ENCODE peak calls at places on chromosome 10, in four cellular contexts. One of them, this sample, is unnamed.

GRCh38 chr10:101495324-101495925 is 92.6 kb downstream of the POLL start:
- DNase-seq in Kasumi-1: peak
- DNase-seq in amygdala: no peak
- DNase-seq in HTR-8/SVneo: peak
- DNase-seq in this sample: peak

GRCh38 chr10:21092683-21093524 is 195.8 kb upstream of the NEBL start:
- DNase-seq in Kasumi-1: no peak
- DNase-seq in amygdala: no peak
- DNase-seq in HTR-8/SVneo: no peak
- DNase-seq in this sample: no peak

GRCh38 chr10:71319042-71319799 is at the start of gene SLC29A3:
- DNase-seq in Kasumi-1: peak
- DNase-seq in amygdala: peak
- DNase-seq in HTR-8/SVneo: peak
- DNase-seq in this sample: peak

GRCh38 chr10:61860964-61861758 is 40.3 kb upstream of the ARID5B start:
- DNase-seq in Kasumi-1: no peak
- DNase-seq in amygdala: no peak
- DNase-seq in HTR-8/SVneo: no peak
- DNase-seq in this sample: no peak

GRCh38 chr10:98516352-98516751 is 69.6 kb upstream of the HPS1 start:
- DNase-seq in Kasumi-1: no peak
- DNase-seq in amygdala: no peak
- DNase-seq in HTR-8/SVneo: no peak
- DNase-seq in this sample: no peak

GRCh38 chr10:82124713-82125112 is 249.7 kb downstream of the NRG3 start:
- DNase-seq in Kasumi-1: no peak
- DNase-seq in amygdala: no peak
- DNase-seq in HTR-8/SVneo: no peak
- DNase-seq in this sample: no peak

GRCh38 chr10:79074732-79075131 is 6.0 kb downstream of the ZMIZ1 start:
- DNase-seq in Kasumi-1: no peak
- DNase-seq in amygdala: no peak
- DNase-seq in HTR-8/SVneo: no peak
- DNase-seq in this sample: no peak

GRCh38 chr10:33623677-33624076 is 289.2 kb upstream of the NRP1 start:
- DNase-seq in Kasumi-1: no peak
- DNase-seq in amygdala: no peak
- DNase-seq in HTR-8/SVneo: no peak
- DNase-seq in this sample: peak

GRCh38 chr10:29239569-29240472 is 49.0 kb upstream of the LYZL1 start:
- DNase-seq in Kasumi-1: peak
- DNase-seq in amygdala: no peak
- DNase-seq in HTR-8/SVneo: peak
- DNase-seq in this sample: no peak

GRCh38 chr10:114551310-114551972 is 106.6 kb downstream of the ABLIM1 start:
- DNase-seq in Kasumi-1: no peak
- DNase-seq in amygdala: no peak
- DNase-seq in HTR-8/SVneo: no peak
- DNase-seq in this sample: peak

GRCh38 chr10:5343561-5343960 is 21.2 kb upstream of the UCN3 start:
- DNase-seq in Kasumi-1: no peak
- DNase-seq in amygdala: no peak
- DNase-seq in HTR-8/SVneo: peak
- DNase-seq in this sample: no peak

GRCh38 chr10:58590152-58590551 is 77.5 kb downstream of the BICC1 start:
- DNase-seq in Kasumi-1: peak
- DNase-seq in amygdala: no peak
- DNase-seq in HTR-8/SVneo: peak
- DNase-seq in this sample: peak

GRCh38 chr10:119776536-119776935 is 50.7 kb downstream of the INPP5F start:
- DNase-seq in Kasumi-1: no peak
- DNase-seq in amygdala: no peak
- DNase-seq in HTR-8/SVneo: no peak
- DNase-seq in this sample: no peak

GRCh38 chr10:21753497-21754270 is 219.7 kb downstream of the MLLT10 start:
- DNase-seq in Kasumi-1: no peak
- DNase-seq in amygdala: no peak
- DNase-seq in HTR-8/SVneo: no peak
- DNase-seq in this sample: no peak

GRCh38 chr10:60148266-60148840 is 241.3 kb downstream of the ANK3 start:
- DNase-seq in Kasumi-1: no peak
- DNase-seq in amygdala: no peak
- DNase-seq in HTR-8/SVneo: no peak
- DNase-seq in this sample: no peak

GRCh38 chr10:64039208-64039607 is 518.0 kb downstream of the REEP3 start:
- DNase-seq in Kasumi-1: no peak
- DNase-seq in amygdala: no peak
- DNase-seq in HTR-8/SVneo: no peak
- DNase-seq in this sample: no peak

GRCh38 chr10:84108797-84109196 is 30.5 kb upstream of the GHITM start:
- DNase-seq in Kasumi-1: no peak
- DNase-seq in amygdala: no peak
- DNase-seq in HTR-8/SVneo: no peak
- DNase-seq in this sample: no peak

GRCh38 chr10:69902835-69903535 is 101.3 kb downstream of the COL13A1 start:
- DNase-seq in Kasumi-1: no peak
- DNase-seq in amygdala: no peak
- DNase-seq in HTR-8/SVneo: no peak
- DNase-seq in this sample: no peak

GRCh38 chr10:60257767-60258428 is 131.8 kb downstream of the ANK3 start:
- DNase-seq in Kasumi-1: no peak
- DNase-seq in amygdala: no peak
- DNase-seq in HTR-8/SVneo: no peak
- DNase-seq in this sample: peak

GRCh38 chr10:33706746-33707145 is 372.3 kb upstream of the NRP1 start:
- DNase-seq in Kasumi-1: no peak
- DNase-seq in amygdala: no peak
- DNase-seq in HTR-8/SVneo: no peak
- DNase-seq in this sample: no peak

GRCh38 chr10:120600871-120601644 is 144.0 kb downstream of the PLPP4 start:
- DNase-seq in Kasumi-1: no peak
- DNase-seq in amygdala: no peak
- DNase-seq in HTR-8/SVneo: no peak
- DNase-seq in this sample: peak

GRCh38 chr10:13792011-13792410 is 205.2 kb downstream of the PRPF18 start:
- DNase-seq in Kasumi-1: no peak
- DNase-seq in amygdala: no peak
- DNase-seq in HTR-8/SVneo: no peak
- DNase-seq in this sample: peak

GRCh38 chr10:93080350-93081046 is 6.8 kb downstream of the CYP26A1 start:
- DNase-seq in Kasumi-1: peak
- DNase-seq in amygdala: peak
- DNase-seq in HTR-8/SVneo: peak
- DNase-seq in this sample: peak

GRCh38 chr10:22894714-22895113 is 33.1 kb upstream of the ARMC3 start:
- DNase-seq in Kasumi-1: peak
- DNase-seq in amygdala: no peak
- DNase-seq in HTR-8/SVneo: no peak
- DNase-seq in this sample: no peak

GRCh38 chr10:113617086-113617485 is 46.8 kb downstream of the NRAP start:
- DNase-seq in Kasumi-1: no peak
- DNase-seq in amygdala: no peak
- DNase-seq in HTR-8/SVneo: no peak
- DNase-seq in this sample: no peak

GRCh38 chr10:31087855-31088254 is 56.2 kb upstream of the ZNF438 start:
- DNase-seq in Kasumi-1: no peak
- DNase-seq in amygdala: no peak
- DNase-seq in HTR-8/SVneo: no peak
- DNase-seq in this sample: no peak

GRCh38 chr10:100318201-100318600 is 11.8 kb downstream of the PKD2L1 start:
- DNase-seq in Kasumi-1: no peak
- DNase-seq in amygdala: no peak
- DNase-seq in HTR-8/SVneo: no peak
- DNase-seq in this sample: no peak

GRCh38 chr10:70976063-70976462 is 87.7 kb upstream of the PCBD1 start:
- DNase-seq in Kasumi-1: no peak
- DNase-seq in amygdala: no peak
- DNase-seq in HTR-8/SVneo: no peak
- DNase-seq in this sample: no peak

GRCh38 chr10:19977097-19977521 is 160.9 kb downstream of the PLXDC2 start:
- DNase-seq in Kasumi-1: no peak
- DNase-seq in amygdala: no peak
- DNase-seq in HTR-8/SVneo: no peak
- DNase-seq in this sample: no peak

GRCh38 chr10:104128214-104128613 is 6.2 kb downstream of the SFR1 start:
- DNase-seq in Kasumi-1: no peak
- DNase-seq in amygdala: no peak
- DNase-seq in HTR-8/SVneo: no peak
- DNase-seq in this sample: no peak

GRCh38 chr10:88792656-88793055 is 9.9 kb upstream of the LIPM start:
- DNase-seq in Kasumi-1: peak
- DNase-seq in amygdala: peak
- DNase-seq in HTR-8/SVneo: no peak
- DNase-seq in this sample: peak

GRCh38 chr10:130135676-130136213 is 446 bp upstream of the GLRX3 start:
- DNase-seq in Kasumi-1: no peak
- DNase-seq in amygdala: no peak
- DNase-seq in HTR-8/SVneo: no peak
- DNase-seq in this sample: no peak

GRCh38 chr10:17626656-17627055 is 9.5 kb upstream of the HACD1 start:
- DNase-seq in Kasumi-1: no peak
- DNase-seq in amygdala: no peak
- DNase-seq in HTR-8/SVneo: no peak
- DNase-seq in this sample: no peak

GRCh38 chr10:89566095-89566950 is 30.9 kb upstream of the SLC16A12 start:
- DNase-seq in Kasumi-1: no peak
- DNase-seq in amygdala: no peak
- DNase-seq in HTR-8/SVneo: no peak
- DNase-seq in this sample: no peak

GRCh38 chr10:3761111-3761686 is 23.8 kb downstream of the KLF6 start:
- DNase-seq in Kasumi-1: no peak
- DNase-seq in amygdala: no peak
- DNase-seq in HTR-8/SVneo: no peak
- DNase-seq in this sample: peak

This sample was measured in pons.